ENCODE peak calls at places on chromosomes 5 and 9, in seven cellular contexts. X, D, L, K, C, M and P are unnamed samples.

GRCh38 chr9:13268469-13268868 is 11.0 kb downstream of the MPDZ start:
- DNase-seq in X (peak), D (no peak), L (no peak), K (peak), C (no peak), M (peak), P (peak)

GRCh38 chr5:135642934-135643333 is 64.1 kb upstream of the CXCL14 start:
- DNase-seq in X (no peak), D (no peak), L (no peak), K (no peak), C (no peak), M (no peak), P (no peak)

GRCh38 chr5:37198842-37199241 is 50.3 kb downstream of the CPLANE1 start:
- DNase-seq in X (peak), D (no peak), L (no peak), K (no peak), C (no peak), M (peak), P (no peak)

GRCh38 chr5:170070556-170071412 is 34.9 kb upstream of the FOXI1 start:
- DNase-seq in X (peak), D (peak), L (peak), K (peak), C (peak), M (peak), P (no peak)

GRCh38 chr9:129368458-129368978 is 190.5 kb upstream of the IER5L start:
- DNase-seq in X (no peak), D (no peak), L (no peak), K (no peak), C (no peak), M (no peak), P (no peak)

GRCh38 chr5:16489322-16489791 is 23.8 kb upstream of the ZNF622 start:
- DNase-seq in X (peak), D (no peak), L (no peak), K (peak), C (no peak), M (peak), P (peak)

GRCh38 chr5:657570-657969 is 35.6 kb downstream of the TPPP start:
- DNase-seq in X (peak), D (no peak), L (no peak), K (no peak), C (no peak), M (peak), P (peak)

GRCh38 chr9:80320480-80320879 is 748.7 kb downstream of the TLE4 start:
- DNase-seq in X (no peak), D (no peak), L (no peak), K (no peak), C (no peak), M (peak), P (no peak)

GRCh38 chr5:89866410-89866809 is 543.1 kb downstream of the CETN3 start:
- DNase-seq in X (no peak), D (no peak), L (no peak), K (no peak), C (no peak), M (no peak), P (no peak)

GRCh38 chr5:14250094-14250777 is 107.1 kb downstream of the TRIO start:
- DNase-seq in X (peak), D (peak), L (no peak), K (peak), C (no peak), M (peak), P (peak)

GRCh38 chr9:1429328-1429727 is 379.2 kb downstream of the DMRT2 start:
- DNase-seq in X (no peak), D (peak), L (no peak), K (peak), C (no peak), M (no peak), P (peak)

GRCh38 chr9:129556576-129557191 is 64.2 kb downstream of the C9orf50 start:
- DNase-seq in X (no peak), D (no peak), L (no peak), K (no peak), C (no peak), M (no peak), P (no peak)

GRCh38 chr9:26548766-26549290 is 343.8 kb downstream of the CAAP1 start:
- DNase-seq in X (no peak), D (no peak), L (no peak), K (no peak), C (no peak), M (no peak), P (no peak)

DNA sequence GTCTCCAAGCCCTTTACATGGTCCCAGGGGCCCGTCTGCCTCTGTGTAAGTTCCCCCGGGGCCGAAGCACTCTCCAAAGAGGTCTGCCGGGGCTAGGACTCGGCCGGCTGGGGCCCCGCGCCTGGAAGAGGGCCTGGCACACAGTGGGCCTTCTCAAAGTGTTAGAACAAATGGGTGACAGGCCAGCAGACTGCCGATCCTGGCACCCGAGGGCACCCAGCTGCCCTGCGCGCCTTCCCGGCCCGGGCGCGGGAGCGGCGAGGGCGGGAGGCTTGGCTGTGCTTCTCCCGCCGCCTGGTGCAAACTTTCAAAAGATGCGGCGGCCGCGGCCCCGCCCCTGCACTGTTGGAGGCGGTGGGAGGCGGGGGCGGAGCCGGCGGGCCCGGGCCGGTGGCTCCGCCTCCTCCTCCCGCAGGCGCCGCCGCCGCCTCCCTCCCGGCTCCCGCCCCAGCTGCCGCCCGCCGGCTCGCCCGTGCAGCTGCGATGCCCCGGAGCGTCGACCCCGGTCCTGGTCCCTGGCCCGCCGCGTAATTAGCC is at the start of gene NEURL1B:
- DNase-seq in X (peak), D (peak), L (peak), K (peak), C (no peak), M (peak), P (peak)
- H3K27ac ChIP-seq in X (peak), D (peak), L (no peak), K (no peak), C (no peak), M (no peak), P (no peak)

GRCh38 chr5:172385661-172386187 is 68.6 kb downstream of the SH3PXD2B start:
- DNase-seq in X (no peak), D (no peak), L (no peak), K (no peak), C (no peak), M (no peak), P (no peak)

GRCh38 chr5:172380992-172381643 is 73.2 kb downstream of the SH3PXD2B start:
- DNase-seq in X (peak), D (no peak), L (no peak), K (no peak), C (no peak), M (no peak), P (no peak)

GRCh38 chr5:172385164-172385563 is 69.2 kb downstream of the SH3PXD2B start:
- DNase-seq in X (no peak), D (no peak), L (no peak), K (no peak), C (no peak), M (no peak), P (no peak)

GRCh38 chr5:172380261-172380991 is 73.9 kb downstream of the SH3PXD2B start:
- DNase-seq in X (peak), D (no peak), L (no peak), K (no peak), C (no peak), M (no peak), P (no peak)

GRCh38 chr5:172383231-172383802 is 71.0 kb downstream of the SH3PXD2B start:
- DNase-seq in X (peak), D (no peak), L (no peak), K (no peak), C (no peak), M (peak), P (peak)
- H3K23ac ChIP-seq in X (peak), D (no peak), L (no peak), K (no peak), C (no peak), M (no peak), P (no peak)

GRCh38 chr5:147037517-147038205 is 159.1 kb upstream of the PPP2R2B start:
- DNase-seq in X (peak), D (no peak), L (no peak), K (no peak), C (no peak), M (peak), P (no peak)
- H3K27ac ChIP-seq in X (no peak), D (no peak), L (no peak), K (no peak), C (no peak), M (peak), P (no peak)

GRCh38 chr5:161630948-161631347 is 54.6 kb upstream of the GABRA6 start:
- DNase-seq in X (no peak), D (no peak), L (no peak), K (no peak), C (no peak), M (no peak), P (no peak)
- H3K23ac ChIP-seq in X (no peak), D (no peak), L (no peak), K (no peak), C (no peak), M (no peak), P (no peak)

GRCh38 chr5:154190652-154191304 is at the start of gene GALNT10:
- DNase-seq in X (peak), D (peak), L (peak), K (peak), C (no peak), M (peak), P (peak)
- H3K27ac ChIP-seq in X (peak), D (no peak), L (no peak), K (no peak), C (peak), M (no peak), P (peak)

GRCh38 chr5:33073856-33074255 is 362.7 kb downstream of the NPR3 start:
- DNase-seq in X (peak), D (no peak), L (no peak), K (no peak), C (no peak), M (peak), P (peak)
- H3K23ac ChIP-seq in X (peak), D (no peak), L (no peak), K (no peak), C (no peak), M (no peak), P (no peak)